ENCODE peak calls at places on chromosomes 7 and 10, in nine cellular contexts. D, G, Q, H, R, V, N, T and B are unnamed samples.

GRCh38 chr10:95864906-95865813 is 42.6 kb upstream of the CC2D2B start:
- DNase-seq in V (no peak), Q (peak), N (peak), G (peak), R (no peak), T (peak), H (peak), D (peak), B (peak)

GRCh38 chr7:88219781-88220747 is at the start of gene SRI:
- DNase-seq in T (peak), Q (peak), D (peak), N (peak), G (peak), V (peak), R (peak), H (peak), B (peak)

GRCh38 chr10:70832852-70833542 is 17.2 kb downstream of the SGPL1 start:
- DNase-seq in G (peak), H (peak), N (peak), T (peak), Q (no peak), D (no peak), V (no peak), R (no peak), B (no peak)

GRCh38 chr7:140867467-140868314 is 57.0 kb downstream of the BRAF start:
- DNase-seq in Q (no peak), D (no peak), H (no peak), G (no peak), V (no peak), R (no peak), T (no peak), N (no peak), B (no peak)

GRCh38 chr7:127937066-127937680 is 94.1 kb downstream of the LRRC4 start:
- DNase-seq in G (no peak), D (no peak), R (no peak), Q (no peak), H (no peak), V (no peak), N (peak), T (no peak), B (no peak)

GRCh38 chr10:56653289-56653688 is 292.2 kb upstream of the ZWINT start:
- DNase-seq in N (no peak), G (no peak), T (no peak), V (no peak), R (no peak), Q (no peak), H (no peak), D (no peak), B (no peak)

GRCh38 chr7:90607196-90607595 is 11.1 kb downstream of the CDK14 start:
- DNase-seq in G (no peak), H (peak), T (no peak), D (no peak), V (no peak), Q (no peak), N (no peak), R (no peak), B (no peak)

GRCh38 chr10:123970207-123970926 is 78.8 kb upstream of the CPXM2 start:
- DNase-seq in D (no peak), N (no peak), Q (peak), H (no peak), V (peak), R (no peak), G (no peak), T (no peak), B (no peak)

GRCh38 chr7:123974326-123974908 is 49.4 kb downstream of the SPAM1 start:
- DNase-seq in R (no peak), Q (no peak), D (no peak), V (no peak), T (no peak), H (no peak), N (no peak), G (no peak), B (no peak)

GRCh38 chr7:28077616-28078015 is 103.0 kb downstream of the JAZF1 start:
- DNase-seq in V (no peak), Q (no peak), N (no peak), R (no peak), T (no peak), H (no peak), D (no peak), G (no peak), B (no peak)

GRCh38 chr10:30587522-30588031 is 42.0 kb downstream of the LYZL2 start:
- DNase-seq in R (no peak), Q (peak), V (no peak), G (no peak), N (peak), H (no peak), T (no peak), D (no peak), B (no peak)

GRCh38 chr7:106346678-106347217 is 62.0 kb upstream of the NAMPT start:
- DNase-seq in T (no peak), Q (no peak), V (no peak), H (peak), D (peak), N (peak), R (no peak), G (no peak), B (no peak)

GRCh38 chr10:93701903-93702277 is 502 bp downstream of the FRA10AC1 start:
- DNase-seq in R (no peak), G (peak), Q (peak), N (peak), T (no peak), H (peak), D (no peak), V (peak), B (peak)

GRCh38 chr7:135320277-135320676 is 86.6 kb downstream of the STRA8 start:
- DNase-seq in H (peak), N (peak), T (no peak), G (peak), Q (no peak), V (peak), D (no peak), R (peak), B (peak)

GRCh38 chr10:30059209-30060107 is at the start of gene JCAD:
- DNase-seq in G (peak), N (peak), T (no peak), H (peak), D (peak), Q (peak), V (no peak), R (no peak), B (peak)

GRCh38 chr10:114239117-114239993 is at the start of gene VWA2:
- DNase-seq in Q (peak), D (no peak), V (peak), T (no peak), H (no peak), G (peak), R (no peak), N (peak), B (no peak)